ENCODE peak calls at places on chromosomes 4 and X, in five cellular contexts. One of them, this sample, is unnamed.

GRCh38 chr4:147174561-147174960 is 228.9 kb upstream of the TTC29 start:
- DNase-seq in stimulated activated naive CD8-positive, alpha-beta T cell treated with anti-CD3 and anti-CD28 coated beads, Interleukin-15, Interleukin-2, amounts not matched to agents 100 U/mL and 50 U/mL, for 24 hours: no peak
- DNase-seq in activated naive CD4-positive, alpha-beta T cell treated with Interleukin-2 at 50 U/mL for 16 hours: no peak
- DNase-seq in brain microvascular endothelial cell: no peak
- DNase-seq in body of pancreas: no peak
- DNase-seq in this sample: no peak

GRCh38 chrX:49710744-49711319 is 15.0 kb upstream of the PAGE1 start:
- DNase-seq in stimulated activated naive CD8-positive, alpha-beta T cell treated with anti-CD3 and anti-CD28 coated beads, Interleukin-15, Interleukin-2, amounts not matched to agents 100 U/mL and 50 U/mL, for 24 hours: no peak
- DNase-seq in activated naive CD4-positive, alpha-beta T cell treated with Interleukin-2 at 50 U/mL for 16 hours: no peak
- DNase-seq in brain microvascular endothelial cell: no peak
- DNase-seq in body of pancreas: no peak
- DNase-seq in this sample: no peak

GRCh38 chrX:64202808-64203320 is 2.6 kb downstream of the AMER1 start:
- DNase-seq in stimulated activated naive CD8-positive, alpha-beta T cell treated with anti-CD3 and anti-CD28 coated beads, Interleukin-15, Interleukin-2, amounts not matched to agents 100 U/mL and 50 U/mL, for 24 hours: no peak
- DNase-seq in activated naive CD4-positive, alpha-beta T cell treated with Interleukin-2 at 50 U/mL for 16 hours: no peak
- DNase-seq in brain microvascular endothelial cell: no peak
- DNase-seq in body of pancreas: no peak
- DNase-seq in this sample: no peak

GRCh38 chr4:52704133-52704532 is 45.0 kb upstream of the USP46 start:
- DNase-seq in stimulated activated naive CD8-positive, alpha-beta T cell treated with anti-CD3 and anti-CD28 coated beads, Interleukin-15, Interleukin-2, amounts not matched to agents 100 U/mL and 50 U/mL, for 24 hours: no peak
- DNase-seq in activated naive CD4-positive, alpha-beta T cell treated with Interleukin-2 at 50 U/mL for 16 hours: no peak
- DNase-seq in brain microvascular endothelial cell: no peak
- DNase-seq in body of pancreas: no peak
- DNase-seq in this sample: no peak

GRCh38 chr4:41935652-41936021 is 408 bp downstream of the TMEM33 start:
- DNase-seq in stimulated activated naive CD8-positive, alpha-beta T cell treated with anti-CD3 and anti-CD28 coated beads, Interleukin-15, Interleukin-2, amounts not matched to agents 100 U/mL and 50 U/mL, for 24 hours: peak; percentile 39
- DNase-seq in activated naive CD4-positive, alpha-beta T cell treated with Interleukin-2 at 50 U/mL for 16 hours: peak; percentile 41
- DNase-seq in brain microvascular endothelial cell: no peak
- DNase-seq in body of pancreas: no peak
- DNase-seq in this sample: no peak

GRCh38 chrX:25206761-25207160 is 191.0 kb upstream of the ARX start:
- DNase-seq in stimulated activated naive CD8-positive, alpha-beta T cell treated with anti-CD3 and anti-CD28 coated beads, Interleukin-15, Interleukin-2, amounts not matched to agents 100 U/mL and 50 U/mL, for 24 hours: no peak
- DNase-seq in activated naive CD4-positive, alpha-beta T cell treated with Interleukin-2 at 50 U/mL for 16 hours: no peak
- DNase-seq in brain microvascular endothelial cell: no peak
- DNase-seq in body of pancreas: no peak
- DNase-seq in this sample: no peak

GRCh38 chr4:83644677-83645639 is 109.0 kb downstream of the GPAT3 start:
- DNase-seq in stimulated activated naive CD8-positive, alpha-beta T cell treated with anti-CD3 and anti-CD28 coated beads, Interleukin-15, Interleukin-2, amounts not matched to agents 100 U/mL and 50 U/mL, for 24 hours: peak; percentile 9
- DNase-seq in activated naive CD4-positive, alpha-beta T cell treated with Interleukin-2 at 50 U/mL for 16 hours: peak; percentile 7
- DNase-seq in brain microvascular endothelial cell: peak; percentile 46
- DNase-seq in body of pancreas: peak; percentile 29
- DNase-seq in this sample: no peak

GRCh38 chr4:15003891-15004700 is 1.8 kb downstream of the CPEB2 start:
- DNase-seq in stimulated activated naive CD8-positive, alpha-beta T cell treated with anti-CD3 and anti-CD28 coated beads, Interleukin-15, Interleukin-2, amounts not matched to agents 100 U/mL and 50 U/mL, for 24 hours: peak; percentile 53
- DNase-seq in activated naive CD4-positive, alpha-beta T cell treated with Interleukin-2 at 50 U/mL for 16 hours: peak; percentile 59
- DNase-seq in brain microvascular endothelial cell: no peak
- DNase-seq in body of pancreas: peak; percentile 55
- DNase-seq in this sample: peak; percentile 66

GRCh38 chrX:1472975-1473374 is 20.3 kb upstream of the ASMTL start:
- DNase-seq in stimulated activated naive CD8-positive, alpha-beta T cell treated with anti-CD3 and anti-CD28 coated beads, Interleukin-15, Interleukin-2, amounts not matched to agents 100 U/mL and 50 U/mL, for 24 hours: no peak
- DNase-seq in activated naive CD4-positive, alpha-beta T cell treated with Interleukin-2 at 50 U/mL for 16 hours: no peak
- DNase-seq in brain microvascular endothelial cell: no peak
- DNase-seq in body of pancreas: no peak
- DNase-seq in this sample: peak; percentile 12

GRCh38 chr4:41104155-41104554 is 110.2 kb downstream of the APBB2 start:
- DNase-seq in stimulated activated naive CD8-positive, alpha-beta T cell treated with anti-CD3 and anti-CD28 coated beads, Interleukin-15, Interleukin-2, amounts not matched to agents 100 U/mL and 50 U/mL, for 24 hours: no peak
- DNase-seq in activated naive CD4-positive, alpha-beta T cell treated with Interleukin-2 at 50 U/mL for 16 hours: no peak
- DNase-seq in brain microvascular endothelial cell: no peak
- DNase-seq in body of pancreas: no peak
- DNase-seq in this sample: no peak

GRCh38 chr4:82797048-82797590 is 1.5 kb downstream of the SCD5 start:
- DNase-seq in stimulated activated naive CD8-positive, alpha-beta T cell treated with anti-CD3 and anti-CD28 coated beads, Interleukin-15, Interleukin-2, amounts not matched to agents 100 U/mL and 50 U/mL, for 24 hours: peak; percentile 4
- DNase-seq in activated naive CD4-positive, alpha-beta T cell treated with Interleukin-2 at 50 U/mL for 16 hours: no peak
- DNase-seq in brain microvascular endothelial cell: no peak
- DNase-seq in body of pancreas: no peak
- DNase-seq in this sample: no peak

GRCh38 chrX:53456254-53456653 is 22.1 kb upstream of the HSD17B10 start:
- DNase-seq in stimulated activated naive CD8-positive, alpha-beta T cell treated with anti-CD3 and anti-CD28 coated beads, Interleukin-15, Interleukin-2, amounts not matched to agents 100 U/mL and 50 U/mL, for 24 hours: no peak
- DNase-seq in activated naive CD4-positive, alpha-beta T cell treated with Interleukin-2 at 50 U/mL for 16 hours: no peak
- DNase-seq in brain microvascular endothelial cell: no peak
- DNase-seq in body of pancreas: no peak
- DNase-seq in this sample: no peak

GRCh38 chr4:3867403-3868100 is 101.4 kb downstream of the ADRA2C start:
- DNase-seq in stimulated activated naive CD8-positive, alpha-beta T cell treated with anti-CD3 and anti-CD28 coated beads, Interleukin-15, Interleukin-2, amounts not matched to agents 100 U/mL and 50 U/mL, for 24 hours: no peak
- DNase-seq in activated naive CD4-positive, alpha-beta T cell treated with Interleukin-2 at 50 U/mL for 16 hours: no peak
- DNase-seq in brain microvascular endothelial cell: no peak
- DNase-seq in body of pancreas: no peak
- DNase-seq in this sample: no peak

GRCh38 chr4:3178351-3178750 is 70.6 kb upstream of the MSANTD1 start:
- DNase-seq in stimulated activated naive CD8-positive, alpha-beta T cell treated with anti-CD3 and anti-CD28 coated beads, Interleukin-15, Interleukin-2, amounts not matched to agents 100 U/mL and 50 U/mL, for 24 hours: no peak
- DNase-seq in activated naive CD4-positive, alpha-beta T cell treated with Interleukin-2 at 50 U/mL for 16 hours: no peak
- DNase-seq in brain microvascular endothelial cell: no peak
- DNase-seq in body of pancreas: no peak
- DNase-seq in this sample: no peak

GRCh38 chr4:37758226-37758625 is 68.3 kb upstream of the PGM2 start:
- DNase-seq in stimulated activated naive CD8-positive, alpha-beta T cell treated with anti-CD3 and anti-CD28 coated beads, Interleukin-15, Interleukin-2, amounts not matched to agents 100 U/mL and 50 U/mL, for 24 hours: no peak
- DNase-seq in activated naive CD4-positive, alpha-beta T cell treated with Interleukin-2 at 50 U/mL for 16 hours: no peak
- DNase-seq in brain microvascular endothelial cell: peak; percentile 77
- DNase-seq in body of pancreas: peak; percentile 29
- DNase-seq in this sample: no peak

GRCh38 chr4:2449511-2450392 is 19.2 kb upstream of the RNF4 start:
- DNase-seq in stimulated activated naive CD8-positive, alpha-beta T cell treated with anti-CD3 and anti-CD28 coated beads, Interleukin-15, Interleukin-2, amounts not matched to agents 100 U/mL and 50 U/mL, for 24 hours: no peak
- DNase-seq in activated naive CD4-positive, alpha-beta T cell treated with Interleukin-2 at 50 U/mL for 16 hours: no peak
- DNase-seq in brain microvascular endothelial cell: no peak
- DNase-seq in body of pancreas: no peak
- DNase-seq in this sample: no peak

GRCh38 chr4:148022975-148023374 is 291.1 kb downstream of the ARHGAP10 start:
- DNase-seq in stimulated activated naive CD8-positive, alpha-beta T cell treated with anti-CD3 and anti-CD28 coated beads, Interleukin-15, Interleukin-2, amounts not matched to agents 100 U/mL and 50 U/mL, for 24 hours: no peak
- DNase-seq in activated naive CD4-positive, alpha-beta T cell treated with Interleukin-2 at 50 U/mL for 16 hours: no peak
- DNase-seq in brain microvascular endothelial cell: no peak
- DNase-seq in body of pancreas: no peak
- DNase-seq in this sample: no peak

GRCh38 chr4:76764251-76764650 is 133.7 kb downstream of the SOWAHB start:
- DNase-seq in stimulated activated naive CD8-positive, alpha-beta T cell treated with anti-CD3 and anti-CD28 coated beads, Interleukin-15, Interleukin-2, amounts not matched to agents 100 U/mL and 50 U/mL, for 24 hours: no peak
- DNase-seq in activated naive CD4-positive, alpha-beta T cell treated with Interleukin-2 at 50 U/mL for 16 hours: no peak
- DNase-seq in brain microvascular endothelial cell: peak; percentile 43
- DNase-seq in body of pancreas: no peak
- DNase-seq in this sample: no peak

GRCh38 chr4:124940387-124940786 is 227.9 kb upstream of the ANKRD50 start:
- DNase-seq in stimulated activated naive CD8-positive, alpha-beta T cell treated with anti-CD3 and anti-CD28 coated beads, Interleukin-15, Interleukin-2, amounts not matched to agents 100 U/mL and 50 U/mL, for 24 hours: no peak
- DNase-seq in activated naive CD4-positive, alpha-beta T cell treated with Interleukin-2 at 50 U/mL for 16 hours: no peak
- DNase-seq in brain microvascular endothelial cell: peak; percentile 85
- DNase-seq in body of pancreas: no peak
- DNase-seq in this sample: no peak

GRCh38 chr4:74451214-74451661 is 6.3 kb downstream of the AREG start:
- DNase-seq in stimulated activated naive CD8-positive, alpha-beta T cell treated with anti-CD3 and anti-CD28 coated beads, Interleukin-15, Interleukin-2, amounts not matched to agents 100 U/mL and 50 U/mL, for 24 hours: no peak
- DNase-seq in activated naive CD4-positive, alpha-beta T cell treated with Interleukin-2 at 50 U/mL for 16 hours: no peak
- DNase-seq in brain microvascular endothelial cell: peak; percentile 67
- DNase-seq in body of pancreas: no peak
- DNase-seq in this sample: no peak

GRCh38 chr4:76016383-76016782 is 6.9 kb downstream of the CXCL10 start:
- DNase-seq in stimulated activated naive CD8-positive, alpha-beta T cell treated with anti-CD3 and anti-CD28 coated beads, Interleukin-15, Interleukin-2, amounts not matched to agents 100 U/mL and 50 U/mL, for 24 hours: peak; percentile 14
- DNase-seq in activated naive CD4-positive, alpha-beta T cell treated with Interleukin-2 at 50 U/mL for 16 hours: no peak
- DNase-seq in brain microvascular endothelial cell: no peak
- DNase-seq in body of pancreas: peak; percentile 81
- DNase-seq in this sample: no peak

GRCh38 chr4:40992472-40993298 is 221.7 kb downstream of the APBB2 start:
- DNase-seq in stimulated activated naive CD8-positive, alpha-beta T cell treated with anti-CD3 and anti-CD28 coated beads, Interleukin-15, Interleukin-2, amounts not matched to agents 100 U/mL and 50 U/mL, for 24 hours: no peak
- DNase-seq in activated naive CD4-positive, alpha-beta T cell treated with Interleukin-2 at 50 U/mL for 16 hours: no peak
- DNase-seq in brain microvascular endothelial cell: peak; percentile 86
- DNase-seq in body of pancreas: no peak
- DNase-seq in this sample: no peak

GRCh38 chrX:97936296-97936695 is 1052.6 kb downstream of the RPA4 start:
- DNase-seq in stimulated activated naive CD8-positive, alpha-beta T cell treated with anti-CD3 and anti-CD28 coated beads, Interleukin-15, Interleukin-2, amounts not matched to agents 100 U/mL and 50 U/mL, for 24 hours: no peak
- DNase-seq in activated naive CD4-positive, alpha-beta T cell treated with Interleukin-2 at 50 U/mL for 16 hours: no peak
- DNase-seq in brain microvascular endothelial cell: no peak
- DNase-seq in body of pancreas: no peak
- DNase-seq in this sample: no peak

GRCh38 chr4:1564535-1565375 is 119.4 kb downstream of the FAM53A start:
- DNase-seq in stimulated activated naive CD8-positive, alpha-beta T cell treated with anti-CD3 and anti-CD28 coated beads, Interleukin-15, Interleukin-2, amounts not matched to agents 100 U/mL and 50 U/mL, for 24 hours: no peak
- DNase-seq in activated naive CD4-positive, alpha-beta T cell treated with Interleukin-2 at 50 U/mL for 16 hours: no peak
- DNase-seq in brain microvascular endothelial cell: no peak
- DNase-seq in body of pancreas: no peak
- DNase-seq in this sample: no peak

GRCh38 chrX:29666361-29666760 is 549.0 kb upstream of the MAGEB2 start:
- DNase-seq in stimulated activated naive CD8-positive, alpha-beta T cell treated with anti-CD3 and anti-CD28 coated beads, Interleukin-15, Interleukin-2, amounts not matched to agents 100 U/mL and 50 U/mL, for 24 hours: no peak
- DNase-seq in activated naive CD4-positive, alpha-beta T cell treated with Interleukin-2 at 50 U/mL for 16 hours: no peak
- DNase-seq in brain microvascular endothelial cell: no peak
- DNase-seq in body of pancreas: no peak
- DNase-seq in this sample: no peak

GRCh38 chrX:46574337-46574940 is 874 bp downstream of the CHST7 start:
- DNase-seq in stimulated activated naive CD8-positive, alpha-beta T cell treated with anti-CD3 and anti-CD28 coated beads, Interleukin-15, Interleukin-2, amounts not matched to agents 100 U/mL and 50 U/mL, for 24 hours: peak; percentile 18
- DNase-seq in activated naive CD4-positive, alpha-beta T cell treated with Interleukin-2 at 50 U/mL for 16 hours: peak; percentile 42
- DNase-seq in brain microvascular endothelial cell: no peak
- DNase-seq in body of pancreas: no peak
- DNase-seq in this sample: no peak

GRCh38 chr4:113869743-113870375 is 108.3 kb upstream of the CAMK2D start:
- DNase-seq in stimulated activated naive CD8-positive, alpha-beta T cell treated with anti-CD3 and anti-CD28 coated beads, Interleukin-15, Interleukin-2, amounts not matched to agents 100 U/mL and 50 U/mL, for 24 hours: peak; percentile 57
- DNase-seq in activated naive CD4-positive, alpha-beta T cell treated with Interleukin-2 at 50 U/mL for 16 hours: peak; percentile 65
- DNase-seq in brain microvascular endothelial cell: peak; percentile 69
- DNase-seq in body of pancreas: no peak
- DNase-seq in this sample: no peak

GRCh38 chr4:627751-628150 is 2.4 kb downstream of the PDE6B start:
- DNase-seq in stimulated activated naive CD8-positive, alpha-beta T cell treated with anti-CD3 and anti-CD28 coated beads, Interleukin-15, Interleukin-2, amounts not matched to agents 100 U/mL and 50 U/mL, for 24 hours: no peak
- DNase-seq in activated naive CD4-positive, alpha-beta T cell treated with Interleukin-2 at 50 U/mL for 16 hours: no peak
- DNase-seq in brain microvascular endothelial cell: no peak
- DNase-seq in body of pancreas: no peak
- DNase-seq in this sample: no peak

GRCh38 chr4:39230462-39230861 is 48.1 kb downstream of the WDR19 start:
- DNase-seq in stimulated activated naive CD8-positive, alpha-beta T cell treated with anti-CD3 and anti-CD28 coated beads, Interleukin-15, Interleukin-2, amounts not matched to agents 100 U/mL and 50 U/mL, for 24 hours: no peak
- DNase-seq in activated naive CD4-positive, alpha-beta T cell treated with Interleukin-2 at 50 U/mL for 16 hours: no peak
- DNase-seq in brain microvascular endothelial cell: no peak
- DNase-seq in body of pancreas: no peak
- DNase-seq in this sample: no peak

GRCh38 chr4:20251796-20252655 is at the start of gene SLIT2:
- DNase-seq in stimulated activated naive CD8-positive, alpha-beta T cell treated with anti-CD3 and anti-CD28 coated beads, Interleukin-15, Interleukin-2, amounts not matched to agents 100 U/mL and 50 U/mL, for 24 hours: peak; percentile 38
- DNase-seq in activated naive CD4-positive, alpha-beta T cell treated with Interleukin-2 at 50 U/mL for 16 hours: peak; percentile 5
- DNase-seq in brain microvascular endothelial cell: peak; percentile 78
- DNase-seq in body of pancreas: peak; percentile 85
- DNase-seq in this sample: peak; percentile 85

GRCh38 chr4:107599841-107600240 is 120.2 kb downstream of the PAPSS1 start:
- DNase-seq in stimulated activated naive CD8-positive, alpha-beta T cell treated with anti-CD3 and anti-CD28 coated beads, Interleukin-15, Interleukin-2, amounts not matched to agents 100 U/mL and 50 U/mL, for 24 hours: no peak
- DNase-seq in activated naive CD4-positive, alpha-beta T cell treated with Interleukin-2 at 50 U/mL for 16 hours: no peak
- DNase-seq in brain microvascular endothelial cell: no peak
- DNase-seq in body of pancreas: no peak
- DNase-seq in this sample: no peak

GRCh38 chr4:89284828-89285227 is 22.8 kb downstream of the GPRIN3 start:
- DNase-seq in stimulated activated naive CD8-positive, alpha-beta T cell treated with anti-CD3 and anti-CD28 coated beads, Interleukin-15, Interleukin-2, amounts not matched to agents 100 U/mL and 50 U/mL, for 24 hours: peak; percentile 47
- DNase-seq in activated naive CD4-positive, alpha-beta T cell treated with Interleukin-2 at 50 U/mL for 16 hours: no peak
- DNase-seq in brain microvascular endothelial cell: no peak
- DNase-seq in body of pancreas: no peak
- DNase-seq in this sample: no peak

GRCh38 chr4:110134269-110134889 is 64.0 kb downstream of the ELOVL6 start:
- DNase-seq in stimulated activated naive CD8-positive, alpha-beta T cell treated with anti-CD3 and anti-CD28 coated beads, Interleukin-15, Interleukin-2, amounts not matched to agents 100 U/mL and 50 U/mL, for 24 hours: no peak
- DNase-seq in activated naive CD4-positive, alpha-beta T cell treated with Interleukin-2 at 50 U/mL for 16 hours: no peak
- DNase-seq in brain microvascular endothelial cell: no peak
- DNase-seq in body of pancreas: no peak
- DNase-seq in this sample: no peak

GRCh38 chr4:149891381-149891780 is 75.7 kb upstream of the IQCM start:
- DNase-seq in stimulated activated naive CD8-positive, alpha-beta T cell treated with anti-CD3 and anti-CD28 coated beads, Interleukin-15, Interleukin-2, amounts not matched to agents 100 U/mL and 50 U/mL, for 24 hours: no peak
- DNase-seq in activated naive CD4-positive, alpha-beta T cell treated with Interleukin-2 at 50 U/mL for 16 hours: no peak
- DNase-seq in brain microvascular endothelial cell: no peak
- DNase-seq in body of pancreas: no peak
- DNase-seq in this sample: no peak

GRCh38 chr4:182212211-182212761 is 30.9 kb upstream of the TENM3 start:
- DNase-seq in stimulated activated naive CD8-positive, alpha-beta T cell treated with anti-CD3 and anti-CD28 coated beads, Interleukin-15, Interleukin-2, amounts not matched to agents 100 U/mL and 50 U/mL, for 24 hours: no peak
- DNase-seq in activated naive CD4-positive, alpha-beta T cell treated with Interleukin-2 at 50 U/mL for 16 hours: no peak
- DNase-seq in brain microvascular endothelial cell: peak; percentile 71
- DNase-seq in body of pancreas: no peak
- DNase-seq in this sample: no peak

GRCh38 chr4:70336043-70336442 is 1.3 kb downstream of the CABS1 start:
- DNase-seq in stimulated activated naive CD8-positive, alpha-beta T cell treated with anti-CD3 and anti-CD28 coated beads, Interleukin-15, Interleukin-2, amounts not matched to agents 100 U/mL and 50 U/mL, for 24 hours: no peak
- DNase-seq in activated naive CD4-positive, alpha-beta T cell treated with Interleukin-2 at 50 U/mL for 16 hours: no peak
- DNase-seq in brain microvascular endothelial cell: no peak
- DNase-seq in body of pancreas: no peak
- DNase-seq in this sample: no peak

GRCh38 chrX:121062289-121062688 is 14.9 kb downstream of the GLUD2 start:
- DNase-seq in stimulated activated naive CD8-positive, alpha-beta T cell treated with anti-CD3 and anti-CD28 coated beads, Interleukin-15, Interleukin-2, amounts not matched to agents 100 U/mL and 50 U/mL, for 24 hours: no peak
- DNase-seq in activated naive CD4-positive, alpha-beta T cell treated with Interleukin-2 at 50 U/mL for 16 hours: no peak
- DNase-seq in brain microvascular endothelial cell: no peak
- DNase-seq in body of pancreas: no peak
- DNase-seq in this sample: no peak

GRCh38 chr4:159014896-159015295 is 88.0 kb upstream of the RAPGEF2 start:
- DNase-seq in stimulated activated naive CD8-positive, alpha-beta T cell treated with anti-CD3 and anti-CD28 coated beads, Interleukin-15, Interleukin-2, amounts not matched to agents 100 U/mL and 50 U/mL, for 24 hours: no peak
- DNase-seq in activated naive CD4-positive, alpha-beta T cell treated with Interleukin-2 at 50 U/mL for 16 hours: no peak
- DNase-seq in brain microvascular endothelial cell: no peak
- DNase-seq in body of pancreas: no peak
- DNase-seq in this sample: no peak

GRCh38 chr4:128573781-128574508 is 235.6 kb upstream of the JADE1 start:
- DNase-seq in stimulated activated naive CD8-positive, alpha-beta T cell treated with anti-CD3 and anti-CD28 coated beads, Interleukin-15, Interleukin-2, amounts not matched to agents 100 U/mL and 50 U/mL, for 24 hours: no peak
- DNase-seq in activated naive CD4-positive, alpha-beta T cell treated with Interleukin-2 at 50 U/mL for 16 hours: no peak
- DNase-seq in brain microvascular endothelial cell: peak; percentile 90
- DNase-seq in body of pancreas: no peak
- DNase-seq in this sample: no peak

GRCh38 chr4:182093431-182093831 is 149.8 kb upstream of the TENM3 start:
- DNase-seq in stimulated activated naive CD8-positive, alpha-beta T cell treated with anti-CD3 and anti-CD28 coated beads, Interleukin-15, Interleukin-2, amounts not matched to agents 100 U/mL and 50 U/mL, for 24 hours: no peak
- DNase-seq in activated naive CD4-positive, alpha-beta T cell treated with Interleukin-2 at 50 U/mL for 16 hours: no peak
- DNase-seq in brain microvascular endothelial cell: peak; percentile 16
- DNase-seq in body of pancreas: no peak
- DNase-seq in this sample: no peak